ENCODE peak calls at places on chromosomes 3 and 15, in four cellular contexts. T is K562, C is GM12878, I is HepG2. W is an unnamed sample.
A peak's percentile ranks its signal among the peaks of the same experiment; 100 is the strongest.

GRCh38 chr15:72782993-72783562 is 480 bp downstream of the ADPGK start:
- DNase-seq in T (no peak), I (no peak), C (peak; percentile 43), W (no peak)

GRCh38 chr3:11556234-11556633 is 87.5 kb downstream of the VGLL4 start:
- DNase-seq in I (no peak), T (no peak), C (no peak), W (no peak)

GRCh38 chr3:183493296-183494045 is 62.0 kb downstream of the KLHL6 start:
- DNase-seq in T (no peak), I (no peak), C (no peak), W (no peak)

GRCh38 chr3:197718904-197719303 is 17.8 kb downstream of the RUBCN start:
- DNase-seq in T (no peak), I (peak; percentile 64), C (no peak), W (no peak)

GRCh38 chr3:132803889-132804288 is 81.7 kb upstream of the NPHP3 start:
- DNase-seq in C (no peak), T (no peak), I (no peak), W (peak; percentile 24)

GRCh38 chr3:99901200-99901926 is 83.7 kb downstream of the CMSS1 start:
- DNase-seq in C (peak; percentile 23), I (peak; percentile 94), T (no peak), W (no peak)

GRCh38 chr3:72185549-72186484 is 400.9 kb upstream of the PROK2 start:
- DNase-seq in I (peak; percentile 7), T (peak; percentile 67), C (no peak), W (no peak)

GRCh38 chr3:132787616-132788015 is 65.4 kb upstream of the NPHP3 start:
- DNase-seq in T (no peak), I (no peak), C (no peak), W (no peak)

GRCh38 chr3:42979044-42979962 is at the start of gene GASK1A:
- DNase-seq in C (no peak), T (no peak), I (no peak), W (peak; percentile 62)

GRCh38 chr15:88872106-88872505 is 23.2 kb downstream of the HAPLN3 start:
- DNase-seq in T (no peak), I (no peak), C (no peak), W (no peak)

GRCh38 chr15:48221261-48221660 is 15.2 kb downstream of the SLC12A1 start:
- DNase-seq in C (no peak), I (no peak), T (no peak), W (no peak)

GRCh38 chr3:48739955-48740823 is 23.2 kb upstream of the IP6K2 start:
- DNase-seq in T (peak; percentile 82), I (peak; percentile 86), C (no peak), W (peak; percentile 92)

GRCh38 chr15:37581866-37582532 is 352.4 kb upstream of the TMCO5A start:
- DNase-seq in C (no peak), T (no peak), I (no peak), W (no peak)

GRCh38 chr3:178277605-178278004 is 258.6 kb upstream of the KCNMB2 start:
- DNase-seq in C (no peak), I (no peak), T (no peak), W (no peak)

GRCh38 chr15:71186971-71187960 is 72.0 kb downstream of the THSD4 start:
- DNase-seq in C (no peak), T (no peak), I (no peak), W (no peak)

GRCh38 chr3:186374370-186374769 is 12.3 kb upstream of the DGKG start:
- DNase-seq in T (no peak), C (no peak), I (no peak), W (no peak)

GRCh38 chr3:130014526-130014925 is 40.0 kb downstream of the TRH start:
- DNase-seq in I (no peak), T (no peak), C (no peak), W (no peak)

GRCh38 chr3:146682176-146682575 is 77.0 kb upstream of the PLSCR5 start:
- DNase-seq in T (no peak), C (no peak), I (no peak), W (no peak)

GRCh38 chr3:50405249-50405648 is 45.9 kb upstream of the TMEM115 start:
- DNase-seq in I (peak; percentile 18), T (peak; percentile 69), C (no peak), W (peak; percentile 46)

GRCh38 chr3:31142543-31142942 is 248.1 kb upstream of the GADL1 start:
- DNase-seq in C (no peak), T (no peak), I (no peak), W (no peak)

GRCh38 chr3:175489406-175489805 is 630.3 kb downstream of the NAALADL2 start:
- DNase-seq in T (no peak), I (no peak), C (no peak), W (no peak)

GRCh38 chr3:175486255-175486654 is 627.1 kb downstream of the NAALADL2 start:
- DNase-seq in I (no peak), C (peak; percentile 39), T (no peak), W (no peak)

GRCh38 chr3:175479800-175480199 is 620.7 kb downstream of the NAALADL2 start:
- DNase-seq in T (no peak), C (no peak), I (no peak), W (no peak)

GRCh38 chr3:175484666-175485065 is 625.5 kb downstream of the NAALADL2 start:
- DNase-seq in T (no peak), I (no peak), C (no peak), W (no peak)

DNA sequence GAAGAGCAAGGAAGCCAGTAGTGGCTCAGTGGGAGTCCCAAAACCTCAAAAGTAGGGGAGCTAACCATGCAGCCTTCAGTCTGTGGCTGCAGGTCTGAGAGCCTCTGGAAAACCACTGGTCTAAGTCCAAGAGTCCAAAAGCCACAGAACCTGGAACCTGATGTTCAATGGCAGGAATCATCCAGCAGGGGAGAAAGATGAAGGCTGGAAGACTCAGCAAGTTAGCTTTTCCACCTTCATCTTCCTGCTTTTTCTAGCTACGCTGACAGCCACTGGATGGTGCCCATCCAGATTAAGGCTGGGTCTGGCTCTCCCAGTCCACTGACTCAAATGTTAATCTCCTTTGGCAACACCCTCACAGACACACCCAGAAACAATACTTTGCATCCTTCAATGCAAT is 626.3 kb downstream of the NAALADL2 start:
- DNase-seq in C (no peak), I (no peak), T (no peak), W (no peak)
- TF ChIP-seq BHLHE40 in C (no peak), I (no peak), T (no peak), W (no peak)

DNA sequence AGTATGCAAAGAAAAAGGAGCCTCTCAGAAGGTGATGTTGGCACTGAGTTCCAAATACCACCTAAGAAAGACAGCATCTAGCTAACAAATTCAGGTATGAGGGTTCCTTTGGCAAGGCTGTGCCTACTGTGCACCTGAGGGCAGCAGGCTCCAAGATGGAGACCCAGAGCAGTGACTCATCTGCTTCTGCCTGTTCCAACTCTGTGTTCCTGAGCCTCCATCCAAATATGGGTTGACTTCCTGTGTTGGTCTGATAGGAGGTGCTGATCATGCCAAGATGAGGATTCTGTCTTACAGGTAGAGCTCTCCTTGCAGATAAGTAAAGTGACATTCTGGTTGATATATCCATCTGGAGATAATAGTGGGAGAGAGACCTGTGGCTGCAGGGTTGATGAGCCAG is 26.0 kb downstream of the SV2B start:
- DNase-seq in T (no peak), I (no peak), C (no peak), W (no peak)
- TF ChIP-seq FOXK2 in T (no peak), I (no peak), C (no peak), W (no peak)

GRCh38 chr3:140924097-140924873 is 17.4 kb upstream of the SLC25A36 start:
- DNase-seq in I (no peak), T (no peak), C (no peak), W (no peak)
- TF ChIP-seq TARDBP in I (no peak), T (no peak), C (no peak), W (no peak)

GRCh38 chr3:64539451-64540196 is 148.2 kb downstream of the ADAMTS9 start:
- DNase-seq in C (no peak), I (no peak), T (no peak), W (no peak)
- TF ChIP-seq BHLHE40 in C (no peak), I (no peak), T (no peak), W (no peak)